ENCODE peak calls at places on chromosomes 7 and 10, in four cellular contexts. E is GM12878, J is WTC11, R is K562. U is an unnamed sample.
A peak's percentile ranks its signal among the peaks of the same experiment; 100 is the strongest.

GRCh38 chr10:110629680-110630191 is 14.4 kb upstream of the RBM20 start:
- DNase-seq in J (no peak), E (no peak), R (no peak), U (no peak)

GRCh38 chr10:36271631-36272340 is 629.7 kb upstream of the FZD8 start:
- DNase-seq in E (no peak), J (no peak), R (no peak), U (no peak)

GRCh38 chr10:7593068-7593467 is 73.7 kb downstream of the ITIH5 start:
- DNase-seq in R (no peak), J (no peak), E (no peak), U (no peak)

GRCh38 chr10:70799124-70799523 is 13.9 kb upstream of the TBATA start:
- DNase-seq in J (no peak), E (no peak), R (no peak), U (no peak)

GRCh38 chr10:93422121-93422520 is 60.0 kb downstream of the MYOF start:
- DNase-seq in R (no peak), E (no peak), J (no peak), U (no peak)

GRCh38 chr7:149283321-149283720 is 21.3 kb downstream of the ZNF783 start:
- DNase-seq in E (no peak), R (no peak), J (no peak), U (no peak)

GRCh38 chr10:52984169-52984568 is 211.6 kb upstream of the MBL2 start:
- DNase-seq in E (no peak), R (no peak), J (no peak), U (no peak)

GRCh38 chr10:3935141-3935540 is 150.1 kb upstream of the KLF6 start:
- DNase-seq in R (no peak), J (no peak), E (peak; percentile 92), U (no peak)

GRCh38 chr10:14953452-14954000 is 370 bp downstream of the DCLRE1C start:
- DNase-seq in J (no peak), R (peak; percentile 62), E (peak; percentile 40), U (peak; percentile 76)

GRCh38 chr10:7408494-7409044 is 2.3 kb downstream of the SFMBT2 start:
- DNase-seq in R (peak; percentile 75), J (peak; percentile 59), E (no peak), U (peak; percentile 90)

DNA sequence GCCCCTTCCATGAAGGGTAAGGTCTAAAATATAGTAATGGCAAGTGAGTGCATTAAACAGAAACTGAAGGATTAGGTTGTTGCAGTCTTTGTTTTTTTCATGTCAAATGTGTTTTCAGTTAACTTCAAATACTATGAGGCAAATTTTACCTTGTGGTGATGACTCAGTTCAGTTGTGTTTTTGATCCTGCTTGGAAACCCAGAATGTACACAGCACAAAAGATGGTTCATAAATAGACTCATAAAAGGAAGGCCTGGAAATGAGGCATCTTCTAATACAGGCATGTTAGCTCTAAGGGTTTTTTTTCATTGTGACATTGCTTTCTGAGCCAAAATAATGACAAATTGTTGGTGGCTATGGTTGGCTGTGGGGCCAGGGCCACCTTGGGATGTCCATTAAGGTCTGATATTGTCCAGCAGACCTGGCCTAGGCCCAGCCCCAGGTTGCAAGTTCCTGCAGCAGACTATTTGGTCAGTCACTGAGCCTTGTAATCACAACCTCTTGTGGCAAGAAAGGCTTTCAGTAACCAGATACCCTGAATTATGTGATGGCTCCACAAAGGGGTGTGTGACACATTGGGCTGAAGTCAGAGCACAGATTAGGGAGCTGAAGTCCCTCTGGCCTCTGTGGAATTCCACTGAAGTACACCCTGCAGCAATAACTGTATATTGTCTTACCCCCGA is 69.0 kb upstream of the SAMD8 start:
- DNase-seq in R (no peak), J (no peak), E (no peak), U (no peak)
- TF ChIP-seq USF1 in R (no peak), J (no peak), E (no peak), U (no peak)

GRCh38 chr10:11653758-11654471 is 42.5 kb upstream of the USP6NL start:
- DNase-seq in J (no peak), E (no peak), R (no peak), U (no peak)

GRCh38 chr10:11661441-11661840 is 50.0 kb upstream of the USP6NL start:
- DNase-seq in R (no peak), E (no peak), J (no peak), U (no peak)

GRCh38 chr10:11658801-11659368 is 47.4 kb upstream of the USP6NL start:
- DNase-seq in J (no peak), R (no peak), E (no peak), U (no peak)

GRCh38 chr10:11654659-11655058 is 43.2 kb upstream of the USP6NL start:
- DNase-seq in R (no peak), J (no peak), E (no peak), U (no peak)

DNA sequence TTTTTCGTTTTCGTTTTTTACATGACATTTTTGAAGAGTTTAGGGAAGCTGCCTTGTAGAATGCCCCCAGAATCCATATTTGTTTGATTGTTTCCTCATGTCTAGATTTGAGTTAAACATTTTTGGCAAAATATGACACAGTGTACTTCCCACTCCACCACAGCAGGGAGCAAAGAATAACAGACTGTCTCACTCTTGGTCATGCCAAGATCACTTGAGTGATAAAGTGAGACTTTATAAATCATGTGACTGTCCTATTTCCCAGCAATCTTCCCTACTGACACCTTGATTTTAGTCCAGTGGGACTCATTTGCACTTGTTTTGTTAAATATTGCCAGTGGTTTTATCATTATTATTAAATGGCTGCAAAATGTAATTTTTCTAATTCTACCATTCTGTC is 44.4 kb upstream of the USP6NL start:
- DNase-seq in J (no peak), R (no peak), E (no peak), U (no peak)
- TF ChIP-seq USF1 in J (no peak), R (no peak), E (no peak), U (no peak)

DNA sequence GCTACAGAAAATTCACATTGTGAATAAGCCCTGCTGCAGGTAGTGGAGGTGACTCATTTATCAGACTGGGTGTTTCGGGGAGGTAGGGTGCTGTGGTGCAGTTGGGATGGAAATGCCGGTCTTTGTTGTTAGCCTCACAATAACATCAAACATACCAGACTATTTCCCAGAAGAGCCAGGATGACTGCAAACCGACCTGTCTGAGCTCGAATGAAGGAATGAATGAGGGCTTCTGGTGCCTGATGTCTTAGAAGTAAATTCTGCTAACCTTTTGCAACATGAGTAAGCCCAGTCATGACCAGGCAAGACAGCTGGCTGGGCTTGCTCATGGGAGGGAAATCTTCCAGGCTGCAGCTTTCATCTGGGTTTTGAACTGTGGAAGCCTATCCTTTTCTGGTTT is 2.4 kb upstream of the VDAC2 start:
- DNase-seq in E (no peak), J (no peak), R (no peak), U (no peak)
- TF ChIP-seq USF1 in E (no peak), J (no peak), R (no peak), U (no peak)

GRCh38 chr7:151793991-151794507 is 82.9 kb downstream of the PRKAG2 start:
- DNase-seq in E (no peak), J (peak; percentile 7), R (no peak), U (no peak)

GRCh38 chr7:151792671-151793070 is 84.2 kb downstream of the PRKAG2 start:
- DNase-seq in E (no peak), R (no peak), J (peak; percentile 17), U (no peak)

GRCh38 chr7:151792011-151792410 is 84.9 kb downstream of the PRKAG2 start:
- DNase-seq in E (no peak), R (no peak), J (no peak), U (no peak)

GRCh38 chr7:151794508-151795167 is 82.3 kb downstream of the PRKAG2 start:
- DNase-seq in E (no peak), J (peak; percentile 10), R (no peak), U (no peak)

GRCh38 chr7:151793531-151793935 is 83.4 kb downstream of the PRKAG2 start:
- DNase-seq in J (peak; percentile 10), E (no peak), R (no peak), U (no peak)
- TF ChIP-seq USF1 in J (no peak), E (no peak), R (no peak), U (no peak)

DNA sequence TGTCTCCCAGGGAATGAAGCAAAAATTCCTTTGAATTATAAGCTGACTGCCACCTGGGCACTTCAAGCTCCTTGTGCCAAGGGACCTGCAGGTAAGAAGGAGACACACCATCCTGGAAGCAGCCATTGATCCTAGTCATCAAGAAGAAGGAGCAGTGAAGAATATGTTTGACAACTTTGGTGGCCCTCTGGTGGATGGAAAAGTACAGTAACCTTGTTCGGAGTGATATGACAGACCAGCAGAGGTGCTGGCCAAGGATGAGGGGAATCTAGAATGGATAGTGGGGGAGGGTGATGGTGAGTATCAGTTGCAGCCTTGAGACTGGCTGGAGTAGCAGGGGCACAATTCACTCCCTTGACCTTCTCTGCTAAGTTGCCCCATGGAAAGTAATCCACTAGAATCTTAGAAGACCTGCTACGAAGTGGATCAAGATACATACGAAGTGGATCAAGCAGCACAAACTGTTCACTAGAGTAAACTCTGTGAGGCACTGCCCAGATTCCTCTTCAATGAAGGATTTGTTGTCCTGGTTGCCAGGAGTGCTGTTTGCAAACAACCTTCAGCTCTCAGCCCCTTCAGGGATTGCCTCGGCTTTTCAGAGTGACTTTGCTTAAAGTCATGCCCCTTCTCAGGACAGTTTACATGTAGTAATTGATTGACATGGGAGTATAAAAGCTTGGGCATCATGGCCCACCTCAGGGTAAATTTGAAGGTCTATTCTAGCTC is 44.8 kb upstream of the ORC5 start:
- DNase-seq in R (peak; percentile 14), J (no peak), E (no peak), U (no peak)
- TF ChIP-seq USF1 in R (no peak), J (no peak), E (no peak), U (no peak)

GRCh38 chr10:17229967-17230682 is 2.1 kb downstream of the VIM start:
- DNase-seq in R (peak; percentile 81), J (peak; percentile 87), E (peak; percentile 73), U (peak; percentile 67)
- TF ChIP-seq USF1 in R (peak; percentile 6), J (no peak), E (no peak), U (no peak)

DNA sequence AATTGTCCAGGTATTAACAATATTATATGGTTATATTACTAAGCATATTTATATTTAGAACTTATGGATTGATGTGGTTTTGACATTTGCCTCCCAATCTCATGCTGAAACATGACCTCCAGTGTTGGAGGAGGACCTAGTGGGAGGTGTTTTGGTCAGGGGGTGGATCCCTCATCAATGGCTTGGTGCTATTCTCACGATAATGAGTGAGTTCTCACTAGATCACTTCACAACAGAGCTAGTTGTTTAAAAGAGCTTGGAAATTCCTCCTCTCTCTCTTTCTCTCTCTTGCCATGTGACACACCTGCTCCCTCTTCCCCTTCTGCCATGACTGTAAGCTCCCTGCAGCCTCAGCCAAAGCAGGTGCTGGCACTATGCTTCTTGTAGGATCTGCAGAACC is 19.0 kb downstream of the TFEC start:
- DNase-seq in R (no peak), J (no peak), E (no peak), U (no peak)
- TF ChIP-seq USF1 in R (no peak), J (no peak), E (no peak), U (no peak)

U was measured in SK-N-SH.